ENCODE peak calls at places on chromosomes 6 and 20, in six cellular contexts. One of them, this sample, is unnamed. For H3K4me1, the result is how much of the 10 kb centered on the place peaks cover.

GRCh38 chr6:154840363-154840762 is 107.1 kb downstream of the SCAF8 start:
- DNase-seq in GM23248: no peak
- DNase-seq in ovary: no peak
- DNase-seq in tibial artery: no peak
- DNase-seq in left ventricle myocardium inferior: no peak
- DNase-seq in heart left ventricle: no peak
- DNase-seq in this sample: no peak

GRCh38 chr6:118187568-118188164 is 280.6 kb downstream of the SLC35F1 start:
- DNase-seq in GM23248: peak
- DNase-seq in ovary: no peak
- DNase-seq in tibial artery: no peak
- DNase-seq in left ventricle myocardium inferior: no peak
- DNase-seq in heart left ventricle: no peak
- DNase-seq in this sample: peak

GRCh38 chr6:127514396-127515227 is 4.5 kb downstream of the MTCL3 start:
- DNase-seq in GM23248: peak
- DNase-seq in ovary: no peak
- DNase-seq in tibial artery: no peak
- DNase-seq in left ventricle myocardium inferior: peak
- DNase-seq in heart left ventricle: peak
- DNase-seq in this sample: no peak

GRCh38 chr6:63352587-63353281 is 33.0 kb upstream of the LGSN start:
- DNase-seq in GM23248: peak
- DNase-seq in ovary: peak
- DNase-seq in tibial artery: no peak
- DNase-seq in left ventricle myocardium inferior: no peak
- DNase-seq in heart left ventricle: peak
- DNase-seq in this sample: peak

GRCh38 chr20:12984069-12984765 is 24.6 kb upstream of the SPTLC3 start:
- DNase-seq in GM23248: no peak
- DNase-seq in ovary: no peak
- DNase-seq in tibial artery: no peak
- DNase-seq in left ventricle myocardium inferior: no peak
- DNase-seq in heart left ventricle: no peak
- DNase-seq in this sample: no peak

GRCh38 chr6:169689247-169689646 is 12.6 kb downstream of the WDR27 start:
- DNase-seq in GM23248: peak
- DNase-seq in ovary: no peak
- DNase-seq in tibial artery: no peak
- DNase-seq in left ventricle myocardium inferior: no peak
- DNase-seq in heart left ventricle: no peak
- DNase-seq in this sample: no peak

GRCh38 chr6:159121387-159121955 is 47.7 kb upstream of the FNDC1 start:
- DNase-seq in GM23248: no peak
- DNase-seq in ovary: no peak
- DNase-seq in tibial artery: no peak
- DNase-seq in left ventricle myocardium inferior: no peak
- DNase-seq in heart left ventricle: no peak
- DNase-seq in this sample: no peak

GRCh38 chr20:9250511-9250910 is 181.6 kb downstream of the PLCB4 start:
- DNase-seq in GM23248: no peak
- DNase-seq in ovary: no peak
- DNase-seq in tibial artery: no peak
- DNase-seq in left ventricle myocardium inferior: no peak
- DNase-seq in heart left ventricle: no peak
- DNase-seq in this sample: no peak

GRCh38 chr6:35534396-35535170 is 21.9 kb upstream of the TULP1 start:
- DNase-seq in GM23248: no peak
- DNase-seq in ovary: no peak
- DNase-seq in tibial artery: no peak
- DNase-seq in left ventricle myocardium inferior: no peak
- DNase-seq in heart left ventricle: no peak
- DNase-seq in this sample: no peak

GRCh38 chr6:75619230-75619899 is 17.7 kb downstream of the SENP6 start:
- DNase-seq in GM23248: no peak
- DNase-seq in ovary: no peak
- DNase-seq in tibial artery: no peak
- DNase-seq in left ventricle myocardium inferior: no peak
- DNase-seq in heart left ventricle: no peak
- DNase-seq in this sample: no peak
- H3K4me1 ChIP-seq in GM23248: under half
- H3K4me1 ChIP-seq in ovary: under half
- H3K4me1 ChIP-seq in tibial artery: under half
- H3K4me1 ChIP-seq in left ventricle myocardium inferior: half or more
- H3K4me1 ChIP-seq in heart left ventricle: under half
- H3K4me1 ChIP-seq in this sample: under half

GRCh38 chr20:6075428-6076219 is 21.8 kb upstream of the LRRN4 start:
- DNase-seq in GM23248: no peak
- DNase-seq in ovary: peak
- DNase-seq in tibial artery: no peak
- DNase-seq in left ventricle myocardium inferior: peak
- DNase-seq in heart left ventricle: peak
- DNase-seq in this sample: no peak
- H3K27ac ChIP-seq in GM23248: no peak
- H3K27ac ChIP-seq in ovary: no peak
- H3K27ac ChIP-seq in tibial artery: no peak
- H3K27ac ChIP-seq in left ventricle myocardium inferior: peak
- H3K27ac ChIP-seq in heart left ventricle: peak
- H3K27ac ChIP-seq in this sample: no peak

GRCh38 chr20:21513881-21514540 is at the start of gene NKX2-2:
- DNase-seq in GM23248: no peak
- DNase-seq in ovary: no peak
- DNase-seq in tibial artery: no peak
- DNase-seq in left ventricle myocardium inferior: no peak
- DNase-seq in heart left ventricle: no peak
- DNase-seq in this sample: no peak
- H3K4me1 ChIP-seq in GM23248: under half
- H3K4me1 ChIP-seq in ovary: under half
- H3K4me1 ChIP-seq in tibial artery: half or more
- H3K4me1 ChIP-seq in left ventricle myocardium inferior: half or more
- H3K4me1 ChIP-seq in heart left ventricle: half or more
- H3K4me1 ChIP-seq in this sample: under half

DNA sequence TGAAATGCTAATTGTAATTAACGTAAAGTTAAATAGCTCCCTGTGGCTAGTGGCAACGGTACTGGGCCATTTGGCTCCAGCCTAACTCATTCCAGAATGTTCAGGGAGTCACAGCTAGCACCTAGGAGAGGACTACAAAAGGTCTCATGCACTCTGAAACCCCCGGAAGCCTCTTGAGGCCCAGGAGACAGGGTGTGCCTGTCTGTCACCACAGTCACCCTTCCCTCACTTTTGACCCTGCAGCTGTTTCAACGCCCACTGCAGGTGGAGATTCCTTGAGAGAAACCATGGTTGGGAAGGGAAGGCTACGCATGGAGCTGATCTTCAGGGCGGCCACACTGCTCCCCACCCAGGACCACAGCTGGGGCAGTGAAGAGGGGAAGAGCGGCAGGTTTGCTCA is 58.6 kb downstream of the SULF2 start:
- DNase-seq in GM23248: no peak
- DNase-seq in ovary: no peak
- DNase-seq in tibial artery: no peak
- DNase-seq in left ventricle myocardium inferior: no peak
- DNase-seq in heart left ventricle: no peak
- DNase-seq in this sample: no peak
- H3K27ac ChIP-seq in GM23248: no peak
- H3K27ac ChIP-seq in ovary: no peak
- H3K27ac ChIP-seq in tibial artery: no peak
- H3K27ac ChIP-seq in left ventricle myocardium inferior: peak
- H3K27ac ChIP-seq in heart left ventricle: no peak
- H3K27ac ChIP-seq in this sample: no peak

DNA sequence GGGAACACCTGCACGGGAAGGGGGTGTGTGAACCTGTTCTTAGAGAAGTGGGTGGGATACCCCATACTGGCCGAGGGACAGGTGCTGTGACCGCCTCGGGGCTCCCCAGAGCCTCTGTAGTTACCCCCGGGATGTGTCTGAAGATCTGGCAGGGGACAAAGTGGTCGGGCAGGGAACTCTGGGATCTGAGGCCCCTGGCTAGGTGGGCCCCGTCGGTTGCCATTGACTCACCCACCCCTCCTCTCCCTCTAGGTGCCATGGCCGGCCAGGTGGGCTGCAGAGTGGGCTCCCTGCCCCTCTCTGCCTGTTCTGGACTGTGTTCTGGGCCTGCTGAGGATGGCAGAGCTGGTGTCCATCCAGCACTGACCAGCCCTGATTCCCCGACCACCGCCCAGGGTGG is 4.3 kb downstream of the BIRC7 start:
- DNase-seq in GM23248: no peak
- DNase-seq in ovary: no peak
- DNase-seq in tibial artery: no peak
- DNase-seq in left ventricle myocardium inferior: no peak
- DNase-seq in heart left ventricle: no peak
- DNase-seq in this sample: no peak
- H3K4me1 ChIP-seq in GM23248: under half
- H3K4me1 ChIP-seq in ovary: under half
- H3K4me1 ChIP-seq in tibial artery: under half
- H3K4me1 ChIP-seq in left ventricle myocardium inferior: under half
- H3K4me1 ChIP-seq in heart left ventricle: under half
- H3K4me1 ChIP-seq in this sample: under half

DNA sequence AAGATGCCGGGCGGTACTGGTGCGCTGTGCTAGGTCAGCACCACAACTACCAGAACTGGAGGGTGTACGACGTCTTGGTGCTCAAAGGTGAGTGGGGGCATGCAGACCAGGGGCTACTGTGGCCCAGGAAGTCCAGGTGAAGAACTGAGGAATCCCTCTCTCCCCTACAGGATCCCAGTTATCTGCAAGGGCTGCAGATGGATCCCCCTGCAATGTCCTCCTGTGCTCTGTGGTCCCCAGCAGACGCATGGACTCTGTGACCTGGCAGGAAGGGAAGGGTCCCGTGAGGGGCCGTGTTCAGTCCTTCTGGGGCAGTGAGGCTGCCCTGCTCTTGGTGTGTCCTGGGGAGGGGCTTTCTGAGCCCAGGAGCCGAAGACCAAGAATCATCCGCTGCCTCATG is 1.0 kb downstream of the LY6G6F start:
- DNase-seq in GM23248: no peak
- DNase-seq in ovary: no peak
- DNase-seq in tibial artery: no peak
- DNase-seq in left ventricle myocardium inferior: no peak
- DNase-seq in heart left ventricle: peak
- DNase-seq in this sample: no peak
- H3K27ac ChIP-seq in GM23248: no peak
- H3K27ac ChIP-seq in ovary: no peak
- H3K27ac ChIP-seq in tibial artery: no peak
- H3K27ac ChIP-seq in left ventricle myocardium inferior: no peak
- H3K27ac ChIP-seq in heart left ventricle: no peak
- H3K27ac ChIP-seq in this sample: no peak

This sample was measured in uterus.